ENCODE peak calls at places on chromosomes 5 and 9, in six cellular contexts. U is endodermal cell; T is AG08395; M is NCI-H774; K is mucosa of gallbladder; W is effector CD4-positive, alpha-beta T cell. G is an unnamed sample.

GRCh38 chr5:66406761-66407289 is 189.4 kb upstream of the MAST4 start:
- DNase-seq in U (no peak), T (no peak), M (peak), K (no peak), W (no peak), G (no peak)

GRCh38 chr9:25205285-25205684 is 473.0 kb downstream of the TUSC1 start:
- DNase-seq in U (no peak), T (no peak), M (no peak), K (no peak), W (no peak), G (no peak)

GRCh38 chr9:133321411-133321935 is 14.5 kb downstream of the SURF6 start:
- DNase-seq in U (peak), T (no peak), M (no peak), K (no peak), W (no peak), G (no peak)

GRCh38 chr9:113593682-113594281 is 130.3 kb downstream of the RGS3 start:
- DNase-seq in U (peak), T (peak), M (no peak), K (peak), W (no peak), G (peak)

GRCh38 chr9:131361202-131361833 is 32.6 kb upstream of the PRRC2B start:
- DNase-seq in U (no peak), T (no peak), M (no peak), K (peak), W (no peak), G (no peak)

GRCh38 chr9:135147473-135147805 is 60.0 kb downstream of the OLFM1 start:
- DNase-seq in U (no peak), T (no peak), M (no peak), K (no peak), W (no peak), G (no peak)

GRCh38 chr9:33107762-33108161 is 31.3 kb upstream of the SMU1 start:
- DNase-seq in U (peak), T (no peak), M (no peak), K (no peak), W (no peak), G (no peak)

GRCh38 chr9:73411494-73411893 is 259.8 kb downstream of the ANXA1 start:
- DNase-seq in U (no peak), T (no peak), M (no peak), K (no peak), W (no peak), G (peak)

G was measured in stromal cell of bone marrow.